ENCODE peak calls at places on chromosome 5, in ten cellular contexts. T is aorta; P is CD4-positive, alpha-beta memory T cell; D is T-helper 1 cell; M is NCI-H345; K is NCI-H1417; W is stimulated activated CD4-positive, alpha-beta T cell treated with anti-CD3 and anti-CD28 coated beads, Interleukin-1b, Interleukin-23, amount 100 ng/mL, for 48 hours; U is GM19239; Y is CD8-positive, alpha-beta memory T cell; S is ureter. X is an unnamed sample.

GRCh38 chr5:54469655-54470054 is 14.2 kb downstream of the HSPB3 start:
- DNase-seq in S (no peak), D (no peak), Y (no peak), P (no peak), M (no peak), K (no peak), W (no peak), T (no peak), U (peak), X (no peak)

GRCh38 chr5:142749321-142749720 is 20.9 kb upstream of the ARHGAP26 start:
- DNase-seq in P (no peak), K (no peak), Y (no peak), U (no peak), D (no peak), T (no peak), M (no peak), S (no peak), W (peak), X (no peak)

GRCh38 chr5:61162832-61163567 is 732 bp upstream of the SMIM15 start:
- DNase-seq in P (no peak), D (no peak), M (peak), S (no peak), K (peak), W (no peak), T (no peak), U (no peak), Y (no peak), X (peak)

GRCh38 chr5:96370981-96371380 is 62.1 kb downstream of the PCSK1 start:
- DNase-seq in T (no peak), M (no peak), S (no peak), K (no peak), P (no peak), D (no peak), W (no peak), Y (no peak), U (no peak), X (no peak)

GRCh38 chr5:7802855-7803254 is 48.1 kb downstream of the CFAP90 start:
- DNase-seq in W (no peak), T (no peak), Y (no peak), S (no peak), U (no peak), P (no peak), D (no peak), K (no peak), M (no peak), X (no peak)

GRCh38 chr5:172666251-172666650 is 25.2 kb downstream of the NEURL1B start:
- DNase-seq in M (no peak), U (no peak), D (no peak), P (no peak), W (no peak), Y (no peak), T (peak), K (no peak), S (no peak), X (no peak)

GRCh38 chr5:163915481-163915961 is 410.1 kb downstream of the MAT2B start:
- DNase-seq in K (peak), S (no peak), D (no peak), T (no peak), Y (no peak), P (no peak), M (no peak), U (peak), W (no peak), X (no peak)

GRCh38 chr5:65776707-65777141 is 54.7 kb downstream of the NLN start:
- DNase-seq in S (no peak), U (no peak), P (no peak), K (no peak), Y (no peak), M (no peak), W (no peak), T (no peak), D (no peak), X (no peak)

GRCh38 chr5:31186672-31187267 is 6.7 kb upstream of the CDH6 start:
- DNase-seq in S (no peak), D (no peak), W (no peak), K (peak), T (no peak), P (no peak), Y (no peak), U (peak), M (peak), X (no peak)

GRCh38 chr5:107501965-107502691 is 168.6 kb downstream of the EFNA5 start:
- DNase-seq in Y (no peak), M (no peak), D (no peak), P (no peak), S (no peak), U (no peak), T (no peak), W (no peak), K (peak), X (no peak)

GRCh38 chr5:10620346-10620745 is 56.5 kb downstream of the ANKRD33B start:
- DNase-seq in Y (no peak), S (no peak), W (no peak), M (no peak), K (no peak), U (no peak), P (no peak), T (no peak), D (no peak), X (no peak)

GRCh38 chr5:149633671-149634350 is 52.5 kb downstream of the ARHGEF37 start:
- DNase-seq in W (no peak), S (no peak), U (no peak), Y (no peak), K (no peak), M (no peak), T (no peak), D (no peak), P (no peak), X (no peak)

GRCh38 chr5:43663916-43664315 is 60.9 kb downstream of the NNT start:
- DNase-seq in D (no peak), Y (no peak), U (no peak), P (no peak), T (no peak), K (no peak), W (no peak), M (no peak), S (no peak), X (no peak)

GRCh38 chr5:138148811-138149210 is 9.6 kb upstream of the NME5 start:
- DNase-seq in D (no peak), S (no peak), T (no peak), W (no peak), U (no peak), K (no peak), M (no peak), P (no peak), Y (no peak), X (no peak)